ENCODE peak calls at places on chromosomes 13 and 19, in six cellular contexts. One of them, this sample, is unnamed.

GRCh38 chr19:57830071-57830602 is at the start of gene ZNF587B:
- DNase-seq in PC-3: peak
- DNase-seq in LHCN-M2: peak
- DNase-seq in activated T-helper 1 cell treated with anti-CD3 and anti-CD28 coated beads, Interleukin-12 subunit alpha, Interleukin-12 subunit beta, Interleukin-2, Interleukin-4 antibody, amounts not matched to agents 30 ng/mL and 10 ng/mL and 1 ng/mL, durations not matched to agents 14 hours and 24 hours and 36 hours: no peak
- DNase-seq in NCI-H748 treated with DMSO at 0.1 percent for 48 hours: no peak
- DNase-seq in HL-60: no peak
- DNase-seq in this sample: peak

GRCh38 chr19:5424192-5424973 is 30.8 kb upstream of the ZNRF4 start:
- DNase-seq in PC-3: no peak
- DNase-seq in activated T-helper 1 cell treated with anti-CD3 and anti-CD28 coated beads, Interleukin-12 subunit alpha, Interleukin-12 subunit beta, Interleukin-2, Interleukin-4 antibody, amounts not matched to agents 30 ng/mL and 10 ng/mL and 1 ng/mL, durations not matched to agents 14 hours and 24 hours and 36 hours: no peak
- DNase-seq in LHCN-M2: no peak
- DNase-seq in HL-60: no peak
- DNase-seq in NCI-H748 treated with DMSO at 0.1 percent for 48 hours: no peak
- DNase-seq in this sample: no peak

GRCh38 chr19:571127-571974 is 1.0 kb upstream of the BSG start:
- DNase-seq in LHCN-M2: peak
- DNase-seq in NCI-H748 treated with DMSO at 0.1 percent for 48 hours: peak
- DNase-seq in PC-3: peak
- DNase-seq in HL-60: peak
- DNase-seq in activated T-helper 1 cell treated with anti-CD3 and anti-CD28 coated beads, Interleukin-12 subunit alpha, Interleukin-12 subunit beta, Interleukin-2, Interleukin-4 antibody, amounts not matched to agents 30 ng/mL and 10 ng/mL and 1 ng/mL, durations not matched to agents 14 hours and 24 hours and 36 hours: peak
- DNase-seq in this sample: peak

GRCh38 chr13:73450583-73450982 is 391.8 kb downstream of the KLF5 start:
- DNase-seq in PC-3: peak
- DNase-seq in LHCN-M2: peak
- DNase-seq in activated T-helper 1 cell treated with anti-CD3 and anti-CD28 coated beads, Interleukin-12 subunit alpha, Interleukin-12 subunit beta, Interleukin-2, Interleukin-4 antibody, amounts not matched to agents 30 ng/mL and 10 ng/mL and 1 ng/mL, durations not matched to agents 14 hours and 24 hours and 36 hours: no peak
- DNase-seq in NCI-H748 treated with DMSO at 0.1 percent for 48 hours: no peak
- DNase-seq in HL-60: no peak
- DNase-seq in this sample: no peak

GRCh38 chr19:1076951-1077350 is 10.0 kb downstream of the ARHGAP45 start:
- DNase-seq in activated T-helper 1 cell treated with anti-CD3 and anti-CD28 coated beads, Interleukin-12 subunit alpha, Interleukin-12 subunit beta, Interleukin-2, Interleukin-4 antibody, amounts not matched to agents 30 ng/mL and 10 ng/mL and 1 ng/mL, durations not matched to agents 14 hours and 24 hours and 36 hours: peak
- DNase-seq in HL-60: peak
- DNase-seq in LHCN-M2: no peak
- DNase-seq in PC-3: peak
- DNase-seq in NCI-H748 treated with DMSO at 0.1 percent for 48 hours: no peak
- DNase-seq in this sample: peak

GRCh38 chr13:52707375-52707774 is 32.2 kb downstream of the CNMD start:
- DNase-seq in PC-3: no peak
- DNase-seq in HL-60: no peak
- DNase-seq in activated T-helper 1 cell treated with anti-CD3 and anti-CD28 coated beads, Interleukin-12 subunit alpha, Interleukin-12 subunit beta, Interleukin-2, Interleukin-4 antibody, amounts not matched to agents 30 ng/mL and 10 ng/mL and 1 ng/mL, durations not matched to agents 14 hours and 24 hours and 36 hours: no peak
- DNase-seq in LHCN-M2: no peak
- DNase-seq in NCI-H748 treated with DMSO at 0.1 percent for 48 hours: no peak
- DNase-seq in this sample: no peak

GRCh38 chr19:10952809-10953208 is 8.0 kb upstream of the SMARCA4 start:
- DNase-seq in HL-60: no peak
- DNase-seq in LHCN-M2: no peak
- DNase-seq in NCI-H748 treated with DMSO at 0.1 percent for 48 hours: no peak
- DNase-seq in PC-3: peak
- DNase-seq in activated T-helper 1 cell treated with anti-CD3 and anti-CD28 coated beads, Interleukin-12 subunit alpha, Interleukin-12 subunit beta, Interleukin-2, Interleukin-4 antibody, amounts not matched to agents 30 ng/mL and 10 ng/mL and 1 ng/mL, durations not matched to agents 14 hours and 24 hours and 36 hours: no peak
- DNase-seq in this sample: no peak

GRCh38 chr13:27965740-27966640 is 3.1 kb downstream of the CDX2 start:
- DNase-seq in LHCN-M2: no peak
- DNase-seq in NCI-H748 treated with DMSO at 0.1 percent for 48 hours: peak
- DNase-seq in PC-3: no peak
- DNase-seq in activated T-helper 1 cell treated with anti-CD3 and anti-CD28 coated beads, Interleukin-12 subunit alpha, Interleukin-12 subunit beta, Interleukin-2, Interleukin-4 antibody, amounts not matched to agents 30 ng/mL and 10 ng/mL and 1 ng/mL, durations not matched to agents 14 hours and 24 hours and 36 hours: no peak
- DNase-seq in HL-60: no peak
- DNase-seq in this sample: no peak

GRCh38 chr13:89514534-89515312 is 1832.8 kb upstream of the MIR17HG start:
- DNase-seq in PC-3: peak
- DNase-seq in NCI-H748 treated with DMSO at 0.1 percent for 48 hours: peak
- DNase-seq in LHCN-M2: peak
- DNase-seq in activated T-helper 1 cell treated with anti-CD3 and anti-CD28 coated beads, Interleukin-12 subunit alpha, Interleukin-12 subunit beta, Interleukin-2, Interleukin-4 antibody, amounts not matched to agents 30 ng/mL and 10 ng/mL and 1 ng/mL, durations not matched to agents 14 hours and 24 hours and 36 hours: no peak
- DNase-seq in HL-60: no peak
- DNase-seq in this sample: peak

This sample was measured in MCF 10A.